ENCODE peak calls at places on chromosomes 3 and 15, in six cellular contexts. K is Daoy; V is cardiac muscle cell; N is EL; E is activated CD4-positive, alpha-beta T cell treated with anti-CD3 and anti-CD28 coated beads for 24 hours; G is stimulated activated CD8-positive, alpha-beta memory T cell treated with anti-CD3 and anti-CD28 coated beads, Interleukin-4, amount 100 ng/mL, for 4 hours. C is an unnamed sample.

GRCh38 chr15:51030649-51031316 is 63.9 kb downstream of the TNFAIP8L3 start:
- DNase-seq in E (no peak), K (peak; percentile 84), N (peak; percentile 83), G (no peak), V (peak; percentile 38), C (peak; percentile 28)

GRCh38 chr3:151707216-151707615 is 26.5 kb upstream of the AADACL2 start:
- DNase-seq in G (no peak), V (no peak), E (no peak), K (no peak), N (no peak), C (no peak)

GRCh38 chr15:68431037-68431791 is 749 bp downstream of the ITGA11 start:
- DNase-seq in N (no peak), G (no peak), E (no peak), K (peak; percentile 21), V (peak; percentile 33), C (peak; percentile 76)

GRCh38 chr3:3705090-3705775 is 94.0 kb upstream of the LRRN1 start:
- DNase-seq in E (no peak), G (no peak), K (no peak), N (no peak), V (no peak), C (no peak)

GRCh38 chr3:39383913-39384664 is 919 bp downstream of the SLC25A38 start:
- DNase-seq in N (peak; percentile 93), K (peak; percentile 95), V (peak; percentile 96), E (peak; percentile 94), G (peak; percentile 90), C (peak; percentile 100)

GRCh38 chr3:14441240-14441919 is 39.0 kb downstream of the SLC6A6 start:
- DNase-seq in E (no peak), V (no peak), N (peak; percentile 58), G (no peak), K (no peak), C (no peak)

GRCh38 chr15:59764775-59765174 is 75.7 kb upstream of the BNIP2 start:
- DNase-seq in V (no peak), G (no peak), K (no peak), E (no peak), N (no peak), C (no peak)

GRCh38 chr3:115685097-115685496 is 61.8 kb downstream of the GAP43 start:
- DNase-seq in V (no peak), E (no peak), N (no peak), K (no peak), G (no peak), C (no peak)

GRCh38 chr3:166283856-166284255 is 446.6 kb upstream of the BCHE start:
- DNase-seq in N (no peak), K (no peak), E (no peak), V (peak; percentile 78), G (no peak), C (peak; percentile 2)

GRCh38 chr15:68014219-68014618 is 39.9 kb upstream of the PIAS1 start:
- DNase-seq in N (no peak), G (no peak), K (no peak), E (no peak), V (no peak), C (no peak)

GRCh38 chr3:5021571-5022092 is 42.4 kb downstream of the BHLHE40 start:
- DNase-seq in N (peak; percentile 76), K (peak; percentile 81), G (no peak), E (no peak), V (no peak), C (no peak)

GRCh38 chr3:87771338-87772059 is 287.3 kb downstream of the CGGBP1 start:
- DNase-seq in V (peak; percentile 5), G (no peak), K (peak; percentile 9), N (peak; percentile 33), E (peak; percentile 6), C (peak; percentile 44)

GRCh38 chr3:107630779-107631178 is 108.0 kb downstream of the BBX start:
- DNase-seq in N (peak; percentile 3), V (no peak), K (no peak), E (no peak), G (no peak), C (no peak)

GRCh38 chr3:47394140-47394855 is 13.5 kb downstream of the PTPN23 start:
- DNase-seq in N (peak; percentile 88), V (peak; percentile 44), K (no peak), G (no peak), E (no peak), C (peak; percentile 9)

GRCh38 chr3:100634493-100635272 is 25.3 kb downstream of the ADGRG7 start:
- DNase-seq in E (no peak), G (no peak), K (peak; percentile 46), N (peak; percentile 32), V (peak; percentile 54), C (no peak)